ENCODE peak calls at places on chromosome 12, in four cellular contexts. One of them, this sample, is unnamed.

GRCh38 chr12:71220295-71220694 is 62.5 kb upstream of the TSPAN8 start:
- DNase-seq in right atrium auricular region: no peak
- DNase-seq in GM06990: no peak
- DNase-seq in uterus: no peak
- DNase-seq in this sample: no peak

GRCh38 chr12:121811434-121812319 is 7.9 kb downstream of the SETD1B start:
- DNase-seq in right atrium auricular region: no peak
- DNase-seq in GM06990: peak
- DNase-seq in uterus: peak
- DNase-seq in this sample: no peak

GRCh38 chr12:114656906-114657596 is 26.9 kb downstream of the TBX3 start:
- DNase-seq in right atrium auricular region: no peak
- DNase-seq in GM06990: no peak
- DNase-seq in uterus: no peak
- DNase-seq in this sample: no peak

GRCh38 chr12:113138826-113139225 is 3.3 kb upstream of the RASAL1 start:
- DNase-seq in right atrium auricular region: no peak
- DNase-seq in GM06990: no peak
- DNase-seq in uterus: no peak
- DNase-seq in this sample: no peak

GRCh38 chr12:104434129-104434528 is 22.6 kb upstream of the CHST11 start:
- DNase-seq in right atrium auricular region: no peak
- DNase-seq in GM06990: no peak
- DNase-seq in uterus: no peak
- DNase-seq in this sample: no peak

GRCh38 chr12:76952995-76953394 is 74.2 kb upstream of the CSRP2 start:
- DNase-seq in right atrium auricular region: no peak
- DNase-seq in GM06990: no peak
- DNase-seq in uterus: no peak
- DNase-seq in this sample: no peak

GRCh38 chr12:112900298-112901145 is 6.2 kb upstream of the OAS1 start:
- DNase-seq in right atrium auricular region: no peak
- DNase-seq in GM06990: peak
- DNase-seq in uterus: no peak
- DNase-seq in this sample: no peak

GRCh38 chr12:1115471-1116242 is 124.6 kb downstream of the ERC1 start:
- DNase-seq in right atrium auricular region: no peak
- DNase-seq in GM06990: no peak
- DNase-seq in uterus: no peak
- DNase-seq in this sample: peak

GRCh38 chr12:7788316-7788689 is 899 bp upstream of the NANOG start:
- DNase-seq in right atrium auricular region: no peak
- DNase-seq in GM06990: no peak
- DNase-seq in uterus: no peak
- DNase-seq in this sample: no peak

GRCh38 chr12:9113987-9114309 is 1.8 kb downstream of the A2M start:
- DNase-seq in right atrium auricular region: no peak
- DNase-seq in GM06990: no peak
- DNase-seq in uterus: no peak
- DNase-seq in this sample: no peak

GRCh38 chr12:123062682-123063426 is 82.4 kb downstream of the ARL6IP4 start:
- DNase-seq in right atrium auricular region: peak
- DNase-seq in GM06990: no peak
- DNase-seq in uterus: no peak
- DNase-seq in this sample: no peak

GRCh38 chr12:116257213-116257612 is 20.3 kb downstream of the MED13L start:
- DNase-seq in right atrium auricular region: no peak
- DNase-seq in GM06990: no peak
- DNase-seq in uterus: no peak
- DNase-seq in this sample: no peak

GRCh38 chr12:5956987-5957386 is 11.9 kb upstream of the ANO2 start:
- DNase-seq in right atrium auricular region: no peak
- DNase-seq in GM06990: no peak
- DNase-seq in uterus: no peak
- DNase-seq in this sample: no peak

GRCh38 chr12:25317553-25317952 is 66.8 kb upstream of the KRAS start:
- DNase-seq in right atrium auricular region: no peak
- DNase-seq in GM06990: no peak
- DNase-seq in uterus: no peak
- DNase-seq in this sample: no peak

GRCh38 chr12:100553851-100554404 is 19.6 kb upstream of the GAS2L3 start:
- DNase-seq in right atrium auricular region: no peak
- DNase-seq in GM06990: no peak
- DNase-seq in uterus: no peak
- DNase-seq in this sample: no peak

GRCh38 chr12:63862187-63863107 is 17.9 kb downstream of the SRGAP1 start:
- DNase-seq in right atrium auricular region: no peak
- DNase-seq in GM06990: no peak
- DNase-seq in uterus: no peak
- DNase-seq in this sample: no peak

GRCh38 chr12:30847259-30847658 is 79.3 kb upstream of the TSPAN11 start:
- DNase-seq in right atrium auricular region: no peak
- DNase-seq in GM06990: peak
- DNase-seq in uterus: no peak
- DNase-seq in this sample: no peak

GRCh38 chr12:53196486-53196885 is 10.6 kb downstream of the ITGB7 start:
- DNase-seq in right atrium auricular region: no peak
- DNase-seq in GM06990: no peak
- DNase-seq in uterus: no peak
- DNase-seq in this sample: no peak
- H3K4me3 ChIP-seq in right atrium auricular region: no peak
- H3K4me3 ChIP-seq in GM06990: no peak
- H3K4me3 ChIP-seq in uterus: no peak
- H3K4me3 ChIP-seq in this sample: no peak

DNA sequence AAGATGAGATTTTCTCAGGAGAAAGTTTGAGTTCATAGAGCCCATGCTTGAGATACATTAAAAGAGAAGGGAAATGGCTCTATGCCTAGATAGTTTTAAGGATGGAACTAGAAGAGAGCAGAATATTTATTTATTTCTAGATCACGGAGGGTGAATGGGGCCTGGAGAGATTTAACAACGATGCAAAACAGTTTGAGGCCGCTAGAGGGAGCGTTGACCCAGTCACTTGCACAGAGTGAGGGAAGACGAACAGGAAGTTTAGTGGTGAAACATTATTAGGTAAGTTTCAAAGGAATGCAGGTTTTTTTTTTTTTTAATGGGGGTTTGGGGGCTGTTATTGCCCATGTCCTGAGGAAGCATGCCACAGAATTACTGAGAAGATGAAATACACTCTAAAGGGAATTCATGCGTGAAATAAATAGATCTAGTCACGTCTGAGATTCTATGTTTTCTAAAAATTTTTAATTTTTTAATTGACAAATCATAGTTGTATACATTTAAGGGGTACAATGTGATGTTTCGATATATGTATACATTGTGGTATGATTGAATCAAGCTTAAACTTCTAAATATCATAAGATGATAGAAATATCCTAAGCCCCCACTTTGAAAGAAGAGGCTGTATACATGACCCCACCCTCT is 14.8 kb upstream of the PPP1R1A start:
- DNase-seq in right atrium auricular region: peak
- DNase-seq in GM06990: no peak
- DNase-seq in uterus: peak
- DNase-seq in this sample: no peak
- H3K4me3 ChIP-seq in right atrium auricular region: no peak
- H3K4me3 ChIP-seq in GM06990: no peak
- H3K4me3 ChIP-seq in uterus: no peak
- H3K4me3 ChIP-seq in this sample: no peak

GRCh38 chr12:11321980-11322379 is 11.7 kb upstream of the PRB4 start:
- DNase-seq in right atrium auricular region: no peak
- DNase-seq in GM06990: no peak
- DNase-seq in uterus: no peak
- DNase-seq in this sample: no peak
- H3K4me3 ChIP-seq in right atrium auricular region: no peak
- H3K4me3 ChIP-seq in GM06990: no peak
- H3K4me3 ChIP-seq in uterus: no peak
- H3K4me3 ChIP-seq in this sample: no peak

DNA sequence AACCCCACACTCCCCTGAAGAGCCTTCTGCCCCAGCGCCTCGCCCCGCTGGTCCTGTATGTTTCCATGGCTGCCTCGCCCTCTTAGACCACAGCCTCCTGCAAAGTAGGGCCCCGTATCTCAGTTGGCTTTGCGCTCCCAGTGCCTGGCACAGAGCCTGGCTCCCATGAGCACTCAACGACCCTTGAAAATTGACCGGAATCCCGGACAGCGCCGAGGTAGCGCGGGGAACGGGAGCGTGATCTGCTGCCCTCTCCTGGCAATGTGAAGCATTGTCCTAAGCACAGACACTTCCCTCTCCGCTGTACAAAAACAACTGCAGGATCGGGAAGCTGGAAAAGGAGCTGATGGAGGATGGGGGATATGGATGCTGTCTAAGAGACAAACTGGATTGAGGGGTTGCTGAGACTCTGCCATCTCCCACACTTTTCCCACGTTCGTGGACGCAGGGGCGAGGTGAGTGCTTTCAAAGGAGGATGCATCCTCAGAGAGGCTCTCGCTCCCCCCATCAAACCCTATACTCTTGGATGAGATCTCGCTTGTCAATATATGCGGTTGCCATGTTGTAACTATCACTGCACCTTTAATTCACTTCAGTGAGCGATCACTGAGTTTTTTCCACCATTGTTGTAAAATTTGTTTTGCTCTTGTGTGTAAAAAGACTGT is 10.7 kb upstream of the FKBP4 start:
- DNase-seq in right atrium auricular region: no peak
- DNase-seq in GM06990: peak
- DNase-seq in uterus: peak
- DNase-seq in this sample: no peak
- H3K4me3 ChIP-seq in right atrium auricular region: no peak
- H3K4me3 ChIP-seq in GM06990: no peak
- H3K4me3 ChIP-seq in uterus: no peak
- H3K4me3 ChIP-seq in this sample: peak

DNA sequence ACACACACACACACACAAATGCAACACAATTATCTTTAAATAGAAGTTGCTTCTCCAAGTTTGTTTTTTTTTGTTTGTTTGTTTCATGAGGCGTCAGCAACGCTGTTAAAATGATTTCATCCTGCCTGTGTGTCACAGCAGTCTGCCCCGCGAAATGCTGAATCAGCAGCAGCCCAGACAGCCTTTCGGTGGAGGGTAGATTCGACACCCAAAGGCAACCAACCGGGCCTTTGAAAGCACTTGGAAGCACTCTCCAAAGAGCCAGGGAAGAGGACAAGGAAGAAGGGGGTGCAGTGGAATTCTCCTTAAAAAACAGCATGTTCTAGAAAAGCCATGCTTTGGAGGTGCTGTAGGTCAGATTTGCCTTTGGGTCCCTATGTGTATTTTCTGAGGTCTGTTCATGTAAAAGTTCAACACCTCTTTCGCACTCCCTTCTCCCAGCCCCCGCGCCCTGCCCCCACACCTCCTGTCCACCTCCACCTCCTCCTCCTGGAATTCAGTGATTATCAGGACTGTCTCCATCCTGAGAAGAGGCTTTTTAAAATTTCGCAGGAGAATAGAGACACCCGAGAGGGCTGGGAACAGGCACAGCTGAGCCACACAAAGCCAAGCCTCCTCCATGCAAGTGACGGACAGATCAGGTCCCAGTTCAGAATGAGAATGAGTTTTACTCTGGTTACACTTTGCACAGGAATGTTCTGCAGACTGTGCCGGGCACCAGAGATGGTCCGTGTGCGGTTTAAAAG is 177.8 kb downstream of the ETV6 start:
- DNase-seq in right atrium auricular region: no peak
- DNase-seq in GM06990: no peak
- DNase-seq in uterus: no peak
- DNase-seq in this sample: no peak
- H3K4me3 ChIP-seq in right atrium auricular region: no peak
- H3K4me3 ChIP-seq in GM06990: no peak
- H3K4me3 ChIP-seq in uterus: no peak
- H3K4me3 ChIP-seq in this sample: peak

GRCh38 chr12:27246141-27246540 is 2.1 kb downstream of the STK38L start:
- DNase-seq in right atrium auricular region: no peak
- DNase-seq in GM06990: no peak
- DNase-seq in uterus: no peak
- DNase-seq in this sample: no peak
- H3K4me3 ChIP-seq in right atrium auricular region: peak
- H3K4me3 ChIP-seq in GM06990: peak
- H3K4me3 ChIP-seq in uterus: peak
- H3K4me3 ChIP-seq in this sample: peak

DNA sequence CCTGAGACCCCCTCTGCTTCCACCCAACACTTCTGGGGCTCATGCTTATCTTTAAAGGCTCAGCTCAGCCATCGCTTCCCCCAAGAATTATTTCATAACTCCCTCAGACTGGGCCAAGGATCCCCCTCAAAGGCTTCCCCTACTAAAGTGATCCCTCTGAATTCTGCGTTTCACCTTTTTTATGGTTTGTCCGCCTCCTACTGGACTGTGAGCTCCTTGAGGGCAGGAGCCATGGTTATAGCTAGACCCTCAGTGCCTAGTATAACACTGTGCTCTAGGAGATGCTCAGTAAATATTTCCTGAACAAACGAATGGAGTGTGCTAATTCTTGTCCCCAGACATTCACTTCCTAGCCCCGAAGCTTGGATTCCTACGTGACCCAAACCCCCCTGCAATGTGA is 20.5 kb upstream of the SRRM4 start:
- DNase-seq in right atrium auricular region: no peak
- DNase-seq in GM06990: no peak
- DNase-seq in uterus: no peak
- DNase-seq in this sample: no peak
- H3K4me3 ChIP-seq in right atrium auricular region: no peak
- H3K4me3 ChIP-seq in GM06990: no peak
- H3K4me3 ChIP-seq in uterus: no peak
- H3K4me3 ChIP-seq in this sample: no peak

GRCh38 chr12:88375960-88376305 is 204.3 kb downstream of the KITLG start:
- DNase-seq in right atrium auricular region: no peak
- DNase-seq in GM06990: no peak
- DNase-seq in uterus: no peak
- DNase-seq in this sample: no peak

GRCh38 chr12:88375301-88375959 is 204.8 kb downstream of the KITLG start:
- DNase-seq in right atrium auricular region: no peak
- DNase-seq in GM06990: no peak
- DNase-seq in uterus: no peak
- DNase-seq in this sample: no peak

DNA sequence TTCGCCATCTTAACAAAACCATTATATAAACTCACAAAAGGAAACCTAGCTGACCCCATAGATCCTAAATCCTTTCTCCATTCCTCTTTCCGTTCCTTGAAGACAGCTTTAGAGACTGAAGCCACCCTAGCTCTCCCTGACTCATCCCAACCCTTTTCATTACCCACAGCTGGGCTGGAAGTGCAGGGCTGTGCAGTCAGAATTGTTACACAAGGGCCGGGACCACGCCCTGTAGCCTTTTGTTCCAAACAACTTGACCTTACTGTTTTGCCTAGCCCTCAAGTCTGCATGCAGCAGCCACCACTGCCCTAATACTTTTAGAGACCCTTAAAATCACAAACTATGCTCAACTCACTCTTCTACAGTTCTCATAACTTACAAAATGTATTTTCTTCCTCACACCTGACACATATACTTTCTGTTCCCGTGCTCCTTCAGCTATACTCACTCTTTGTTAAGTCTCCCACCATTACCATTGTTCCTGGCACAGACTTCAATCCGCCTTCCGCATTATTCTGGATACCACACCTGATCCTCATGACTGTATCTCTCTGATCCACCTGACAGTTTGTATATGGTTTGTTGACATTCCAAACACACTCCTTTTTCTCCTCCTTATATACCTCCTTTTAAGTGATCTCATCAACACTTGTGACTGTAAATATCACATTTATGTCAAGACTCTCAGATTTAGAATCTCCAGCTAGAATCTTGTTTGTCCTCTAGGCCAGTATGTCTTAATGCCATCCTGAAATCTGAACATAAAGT is 208.7 kb downstream of the KITLG start:
- DNase-seq in right atrium auricular region: no peak
- DNase-seq in GM06990: no peak
- DNase-seq in uterus: no peak
- DNase-seq in this sample: peak
- H3K4me3 ChIP-seq in right atrium auricular region: no peak
- H3K4me3 ChIP-seq in GM06990: no peak
- H3K4me3 ChIP-seq in uterus: no peak
- H3K4me3 ChIP-seq in this sample: no peak